ENCODE peak calls at places on chromosomes 5 and 9, in four cellular contexts. W is heart left ventricle, K is cardiac muscle cell, Z is tibial artery. V is an unnamed sample.
A peak's percentile ranks its signal among the peaks of the same experiment; 100 is the strongest.

GRCh38 chr9:7844283-7844682 is 44.7 kb upstream of the DMAC1 start:
- DNase-seq in W (no peak), K (peak; percentile 15), Z (no peak), V (no peak)

GRCh38 chr5:112795944-112796678 is 58.4 kb downstream of the APC start:
- DNase-seq in W (no peak), K (no peak), Z (no peak), V (no peak)

GRCh38 chr5:28284788-28285187 is 1246.4 kb upstream of the CDH9 start:
- DNase-seq in W (no peak), K (no peak), Z (no peak), V (no peak)

GRCh38 chr9:106678273-106678672 is 184.7 kb upstream of the ZNF462 start:
- DNase-seq in W (no peak), K (no peak), Z (no peak), V (no peak)

GRCh38 chr9:126157409-126157808 is 169.2 kb upstream of the MVB12B start:
- DNase-seq in W (no peak), K (no peak), Z (no peak), V (no peak)

GRCh38 chr5:146233441-146233840 is 30.0 kb downstream of the RBM27 start:
- DNase-seq in W (peak; percentile 44), K (no peak), Z (no peak), V (no peak)

GRCh38 chr5:168365581-168366081 is 74.2 kb downstream of the WWC1 start:
- DNase-seq in W (no peak), K (peak; percentile 73), Z (peak; percentile 38), V (peak; percentile 83)

GRCh38 chr9:97419315-97419867 is 7.5 kb downstream of the TDRD7 start:
- DNase-seq in W (no peak), K (peak; percentile 53), Z (no peak), V (no peak)

GRCh38 chr9:132372177-132373095 is 17.6 kb upstream of the SETX start:
- DNase-seq in W (peak; percentile 66), K (peak; percentile 72), Z (peak; percentile 76), V (peak; percentile 27)

GRCh38 chr5:131406997-131407638 is 143.3 kb downstream of the CDC42SE2 start:
- DNase-seq in W (no peak), K (no peak), Z (no peak), V (no peak)

GRCh38 chr5:50846261-50846660 is 179.8 kb downstream of the PARP8 start:
- DNase-seq in W (no peak), K (no peak), Z (no peak), V (no peak)

GRCh38 chr9:108550111-108550510 is 305.7 kb downstream of the ACTL7B start:
- DNase-seq in W (no peak), K (no peak), Z (no peak), V (peak; percentile 27)

GRCh38 chr9:131608469-131609115 is 63.3 kb downstream of the PRRT1B start:
- DNase-seq in W (peak; percentile 78), K (peak; percentile 92), Z (peak; percentile 91), V (peak; percentile 94)

GRCh38 chr9:78296208-78296892 is 575 bp upstream of the PSAT1 start:
- DNase-seq in W (no peak), K (peak; percentile 76), Z (no peak), V (peak; percentile 83)

GRCh38 chr9:134475051-134475790 is 149.0 kb downstream of the RXRA start:
- DNase-seq in W (peak; percentile 81), K (peak; percentile 93), Z (peak; percentile 90), V (peak; percentile 56)

GRCh38 chr5:153546566-153546965 is 56.1 kb downstream of the GRIA1 start:
- DNase-seq in W (no peak), K (peak; percentile 76), Z (no peak), V (no peak)

GRCh38 chr5:102306121-102306520 is 10.0 kb upstream of the SLCO4C1 start:
- DNase-seq in W (no peak), K (no peak), Z (no peak), V (no peak)

GRCh38 chr5:9431496-9432258 is 114.2 kb downstream of the SEMA5A start:
- DNase-seq in W (no peak), K (peak; percentile 32), Z (no peak), V (no peak)

GRCh38 chr9:20384642-20385041 is 237.7 kb downstream of the MLLT3 start:
- DNase-seq in W (no peak), K (no peak), Z (no peak), V (no peak)

GRCh38 chr9:136671646-136672430 is 9.1 kb downstream of the EGFL7 start:
- DNase-seq in W (peak; percentile 40), K (peak; percentile 31), Z (no peak), V (peak; percentile 36)

GRCh38 chr5:96259211-96259772 is 173.8 kb downstream of the PCSK1 start:
- DNase-seq in W (no peak), K (peak; percentile 34), Z (no peak), V (no peak)

GRCh38 chr5:35436441-35437057 is 181.1 kb upstream of the SPEF2 start:
- DNase-seq in W (no peak), K (peak; percentile 53), Z (no peak), V (no peak)

GRCh38 chr5:122183098-122183794 is 53.9 kb downstream of the ZNF474 start:
- DNase-seq in W (peak; percentile 78), K (peak; percentile 87), Z (peak; percentile 81), V (peak; percentile 96)

GRCh38 chr9:116152390-116152789 is 1.2 kb upstream of the PAPPA start:
- DNase-seq in W (no peak), K (no peak), Z (no peak), V (no peak)

GRCh38 chr5:20469390-20469789 is 481.4 kb upstream of the CDH18 start:
- DNase-seq in W (no peak), K (no peak), Z (no peak), V (no peak)

GRCh38 chr9:88808019-88808656 is 183.1 kb upstream of the S1PR3 start:
- DNase-seq in W (no peak), K (peak; percentile 55), Z (no peak), V (no peak)

GRCh38 chr5:125267636-125268248 is 521.3 kb upstream of the ZNF608 start:
- DNase-seq in W (no peak), K (no peak), Z (no peak), V (no peak)

GRCh38 chr9:76642701-76643209 is 121.5 kb upstream of the PCA3 start:
- DNase-seq in W (no peak), K (no peak), Z (no peak), V (peak; percentile 65)

GRCh38 chr5:178201221-178201926 is 3.0 kb upstream of the HNRNPAB start:
- DNase-seq in W (no peak), K (peak; percentile 35), Z (no peak), V (no peak)

GRCh38 chr9:82797539-82797938 is 265.4 kb downstream of the RASEF start:
- DNase-seq in W (peak; percentile 54), K (no peak), Z (no peak), V (peak; percentile 79)

GRCh38 chr5:41908374-41909079 is 4.4 kb downstream of the RIMOC1 start:
- DNase-seq in W (no peak), K (peak; percentile 46), Z (no peak), V (no peak)
- H3K4me3 ChIP-seq in W (no peak overlapping the region), K (no peak overlapping the region), Z (no peak overlapping the region), V (no peak overlapping the region)

GRCh38 chr5:14444988-14445387 is 136.6 kb upstream of the OTULINL start:
- DNase-seq in W (no peak), K (no peak), Z (no peak), V (no peak)
- H3K4me3 ChIP-seq in W (no peak overlapping the region), K (no peak overlapping the region), Z (no peak overlapping the region), V (no peak overlapping the region)

GRCh38 chr9:91948061-91948422 is 2.0 kb downstream of the ROR2 start:
- DNase-seq in W (no peak), K (peak; percentile 79), Z (no peak), V (no peak)
- H3K4me3 ChIP-seq in W (peak overlapping the region; percentile 64), K (peak overlapping the region; percentile 98), Z (no peak overlapping the region), V (peak overlapping the region; percentile 71)

GRCh38 chr5:83374547-83374946 is 97.0 kb upstream of the VCAN start:
- DNase-seq in W (peak; percentile 20), K (peak; percentile 93), Z (no peak), V (peak; percentile 3)

GRCh38 chr5:83377131-83377865 is 94.2 kb upstream of the VCAN start:
- DNase-seq in W (peak; percentile 22), K (peak; percentile 64), Z (no peak), V (no peak)

GRCh38 chr5:83378624-83379259 is 92.8 kb upstream of the VCAN start:
- DNase-seq in W (no peak), K (no peak), Z (no peak), V (no peak)

GRCh38 chr5:83376461-83376860 is 95.1 kb upstream of the VCAN start:
- DNase-seq in W (no peak), K (no peak), Z (no peak), V (no peak)

DNA sequence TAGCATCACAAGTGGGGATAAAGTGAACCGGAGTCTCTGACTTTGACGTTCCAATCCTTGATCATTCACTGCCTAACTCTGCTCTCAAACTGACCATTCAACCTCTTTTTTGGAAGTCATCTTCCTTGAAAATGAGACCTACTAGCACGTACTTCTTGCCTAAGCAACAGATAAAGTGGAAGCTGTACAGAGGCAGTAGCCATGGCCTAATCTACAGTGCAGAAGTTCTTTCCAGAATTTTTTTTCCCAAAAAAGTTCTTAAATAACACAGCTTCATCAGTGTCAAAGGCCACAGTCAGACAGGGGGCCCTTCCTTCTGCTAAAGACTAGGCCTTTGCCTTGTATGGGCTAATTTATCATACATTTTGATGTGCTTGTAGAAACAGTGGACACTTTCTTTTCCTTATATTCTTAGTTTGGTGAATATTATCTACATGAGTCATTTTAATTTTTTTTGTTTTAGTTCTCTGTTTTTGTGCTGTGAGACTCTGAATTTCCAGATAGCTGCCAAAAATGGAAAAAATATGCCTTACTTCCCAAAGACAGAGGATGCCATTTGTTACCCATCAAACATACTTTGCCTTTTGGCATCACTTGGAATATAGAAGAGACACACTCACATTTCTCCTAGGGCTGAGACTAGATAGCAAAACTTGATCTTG is 96.4 kb upstream of the VCAN start:
- DNase-seq in W (no peak), K (peak; percentile 72), Z (no peak), V (no peak)
- H3K4me3 ChIP-seq in W (no peak overlapping the region), K (no peak overlapping the region), Z (no peak overlapping the region), V (no peak overlapping the region)